ENCODE peak calls at places on chromosomes 13 and 19, in six cellular contexts. One of them, this sample, is unnamed.

GRCh38 chr19:44647144-44647543 is 3.4 kb downstream of the PVR start:
- DNase-seq in endodermal cell: no peak
- DNase-seq in small intestine: no peak
- DNase-seq in cardiac muscle cell: no peak
- DNase-seq in suprapubic skin: no peak
- DNase-seq in iPS DF 6.9: no peak
- DNase-seq in this sample: no peak

GRCh38 chr13:49226613-49227012 is 6.5 kb downstream of the MLNR start:
- DNase-seq in cardiac muscle cell: no peak
- DNase-seq in small intestine: no peak
- DNase-seq in endodermal cell: no peak
- DNase-seq in suprapubic skin: no peak
- DNase-seq in iPS DF 6.9: no peak
- DNase-seq in this sample: no peak

GRCh38 chr13:55714120-55714519 is 1426.6 kb upstream of the PRR20A start:
- DNase-seq in small intestine: no peak
- DNase-seq in suprapubic skin: no peak
- DNase-seq in cardiac muscle cell: no peak
- DNase-seq in endodermal cell: no peak
- DNase-seq in iPS DF 6.9: no peak
- DNase-seq in this sample: no peak

GRCh38 chr13:112529216-112529615 is 58.7 kb downstream of the TUBGCP3 start:
- DNase-seq in cardiac muscle cell: no peak
- DNase-seq in small intestine: no peak
- DNase-seq in suprapubic skin: no peak
- DNase-seq in endodermal cell: no peak
- DNase-seq in iPS DF 6.9: no peak
- DNase-seq in this sample: no peak

GRCh38 chr19:31356587-31357314 is 7.5 kb upstream of the TSHZ3 start:
- DNase-seq in small intestine: peak; percentile 29
- DNase-seq in suprapubic skin: no peak
- DNase-seq in endodermal cell: peak; percentile 85
- DNase-seq in iPS DF 6.9: no peak
- DNase-seq in cardiac muscle cell: no peak
- DNase-seq in this sample: peak; percentile 58

GRCh38 chr19:44754743-44755066 is 6.2 kb downstream of the BCL3 start:
- DNase-seq in cardiac muscle cell: no peak
- DNase-seq in endodermal cell: no peak
- DNase-seq in suprapubic skin: no peak
- DNase-seq in small intestine: no peak
- DNase-seq in iPS DF 6.9: no peak
- DNase-seq in this sample: no peak

GRCh38 chr19:39631178-39631577 is 24.5 kb upstream of the LGALS16 start:
- DNase-seq in suprapubic skin: no peak
- DNase-seq in endodermal cell: no peak
- DNase-seq in small intestine: no peak
- DNase-seq in cardiac muscle cell: no peak
- DNase-seq in iPS DF 6.9: no peak
- DNase-seq in this sample: no peak

GRCh38 chr19:40586611-40587010 is 9.9 kb downstream of the SHKBP1 start:
- DNase-seq in small intestine: no peak
- DNase-seq in iPS DF 6.9: no peak
- DNase-seq in cardiac muscle cell: no peak
- DNase-seq in suprapubic skin: no peak
- DNase-seq in endodermal cell: no peak
- DNase-seq in this sample: no peak

GRCh38 chr13:96958286-96958891 is 35.9 kb downstream of the OXGR1 start:
- DNase-seq in suprapubic skin: no peak
- DNase-seq in small intestine: peak; percentile 50
- DNase-seq in iPS DF 6.9: no peak
- DNase-seq in endodermal cell: no peak
- DNase-seq in cardiac muscle cell: peak; percentile 46
- DNase-seq in this sample: no peak

GRCh38 chr13:30037766-30038165 is 187.3 kb upstream of the UBL3 start:
- DNase-seq in iPS DF 6.9: no peak
- DNase-seq in suprapubic skin: no peak
- DNase-seq in small intestine: no peak
- DNase-seq in endodermal cell: peak; percentile 23
- DNase-seq in cardiac muscle cell: peak; percentile 40
- DNase-seq in this sample: no peak

GRCh38 chr13:26022538-26023292 is 29.1 kb downstream of the SHISA2 start:
- DNase-seq in endodermal cell: no peak
- DNase-seq in cardiac muscle cell: peak; percentile 67
- DNase-seq in iPS DF 6.9: no peak
- DNase-seq in small intestine: no peak
- DNase-seq in suprapubic skin: peak; percentile 88
- DNase-seq in this sample: no peak

GRCh38 chr13:59790626-59791025 is 373.1 kb downstream of the DIAPH3 start:
- DNase-seq in suprapubic skin: no peak
- DNase-seq in endodermal cell: no peak
- DNase-seq in small intestine: no peak
- DNase-seq in iPS DF 6.9: no peak
- DNase-seq in cardiac muscle cell: peak; percentile 33
- DNase-seq in this sample: no peak

GRCh38 chr13:50713849-50714248 is 129.6 kb downstream of the DLEU7 start:
- DNase-seq in endodermal cell: no peak
- DNase-seq in cardiac muscle cell: peak; percentile 91
- DNase-seq in small intestine: peak; percentile 52
- DNase-seq in suprapubic skin: no peak
- DNase-seq in iPS DF 6.9: no peak
- DNase-seq in this sample: peak; percentile 10

GRCh38 chr13:101449971-101450748 is 2.3 kb upstream of the ITGBL1 start:
- DNase-seq in iPS DF 6.9: no peak
- DNase-seq in endodermal cell: no peak
- DNase-seq in suprapubic skin: no peak
- DNase-seq in small intestine: no peak
- DNase-seq in cardiac muscle cell: peak; percentile 67
- DNase-seq in this sample: no peak

GRCh38 chr19:50195224-50195623 is 8.2 kb upstream of the MYH14 start:
- DNase-seq in iPS DF 6.9: no peak
- DNase-seq in cardiac muscle cell: no peak
- DNase-seq in endodermal cell: no peak
- DNase-seq in small intestine: no peak
- DNase-seq in suprapubic skin: no peak
- DNase-seq in this sample: no peak

GRCh38 chr13:45615501-45616101 is at the start of gene ERICH6B:
- DNase-seq in endodermal cell: peak; percentile 87
- DNase-seq in suprapubic skin: no peak
- DNase-seq in iPS DF 6.9: peak; percentile 47
- DNase-seq in small intestine: no peak
- DNase-seq in cardiac muscle cell: peak; percentile 62
- DNase-seq in this sample: no peak

GRCh38 chr13:23289917-23290357 is 109.2 kb downstream of the SGCG start:
- DNase-seq in small intestine: no peak
- DNase-seq in cardiac muscle cell: peak; percentile 62
- DNase-seq in suprapubic skin: no peak
- DNase-seq in iPS DF 6.9: no peak
- DNase-seq in endodermal cell: no peak
- DNase-seq in this sample: no peak

GRCh38 chr13:56988543-56988942 is 152.2 kb upstream of the PRR20A start:
- DNase-seq in cardiac muscle cell: no peak
- DNase-seq in small intestine: no peak
- DNase-seq in endodermal cell: no peak
- DNase-seq in iPS DF 6.9: no peak
- DNase-seq in suprapubic skin: no peak
- DNase-seq in this sample: no peak

GRCh38 chr19:23823952-23824389 is 65.3 kb upstream of the ZNF681 start:
- DNase-seq in small intestine: peak; percentile 1
- DNase-seq in endodermal cell: peak; percentile 75
- DNase-seq in suprapubic skin: no peak
- DNase-seq in cardiac muscle cell: peak; percentile 1
- DNase-seq in iPS DF 6.9: peak; percentile 33
- DNase-seq in this sample: no peak

GRCh38 chr13:109517516-109517915 is 268.9 kb downstream of the IRS2 start:
- DNase-seq in iPS DF 6.9: no peak
- DNase-seq in cardiac muscle cell: peak; percentile 5
- DNase-seq in small intestine: no peak
- DNase-seq in suprapubic skin: no peak
- DNase-seq in endodermal cell: no peak
- DNase-seq in this sample: no peak

GRCh38 chr19:3665681-3666544 is 34.4 kb downstream of the PIP5K1C start:
- DNase-seq in iPS DF 6.9: no peak
- DNase-seq in endodermal cell: peak; percentile 90
- DNase-seq in cardiac muscle cell: peak; percentile 37
- DNase-seq in small intestine: peak; percentile 46
- DNase-seq in suprapubic skin: peak; percentile 89
- DNase-seq in this sample: peak; percentile 67

GRCh38 chr19:1582201-1582600 is 10.5 kb downstream of the MBD3 start:
- DNase-seq in endodermal cell: no peak
- DNase-seq in cardiac muscle cell: no peak
- DNase-seq in iPS DF 6.9: no peak
- DNase-seq in small intestine: no peak
- DNase-seq in suprapubic skin: no peak
- DNase-seq in this sample: no peak

GRCh38 chr13:90800082-90800746 is 547.3 kb upstream of the MIR17HG start:
- DNase-seq in cardiac muscle cell: peak; percentile 85
- DNase-seq in endodermal cell: no peak
- DNase-seq in iPS DF 6.9: no peak
- DNase-seq in suprapubic skin: no peak
- DNase-seq in small intestine: no peak
- DNase-seq in this sample: no peak

GRCh38 chr13:76965759-76966421 is 17.6 kb downstream of the ACOD1 start:
- DNase-seq in small intestine: no peak
- DNase-seq in cardiac muscle cell: peak; percentile 89
- DNase-seq in iPS DF 6.9: no peak
- DNase-seq in suprapubic skin: no peak
- DNase-seq in endodermal cell: no peak
- DNase-seq in this sample: no peak

GRCh38 chr19:34067861-34068271 is 104.4 kb upstream of the LSM14A start:
- DNase-seq in endodermal cell: no peak
- DNase-seq in cardiac muscle cell: no peak
- DNase-seq in small intestine: no peak
- DNase-seq in iPS DF 6.9: no peak
- DNase-seq in suprapubic skin: no peak
- DNase-seq in this sample: no peak

GRCh38 chr19:58021541-58022282 is 12.1 kb upstream of the ZSCAN1 start:
- DNase-seq in suprapubic skin: no peak
- DNase-seq in cardiac muscle cell: peak; percentile 65
- DNase-seq in small intestine: peak; percentile 29
- DNase-seq in iPS DF 6.9: peak; percentile 87
- DNase-seq in endodermal cell: peak; percentile 85
- DNase-seq in this sample: no peak

GRCh38 chr19:49391581-49392399 is 3.7 kb downstream of the KASH5 start:
- DNase-seq in cardiac muscle cell: peak; percentile 78
- DNase-seq in suprapubic skin: no peak
- DNase-seq in small intestine: peak; percentile 88
- DNase-seq in endodermal cell: peak; percentile 95
- DNase-seq in iPS DF 6.9: peak; percentile 72
- DNase-seq in this sample: peak; percentile 61

GRCh38 chr13:35994131-35994966 is 136.8 kb downstream of the DCLK1 start:
- DNase-seq in cardiac muscle cell: peak; percentile 97
- DNase-seq in endodermal cell: no peak
- DNase-seq in suprapubic skin: no peak
- DNase-seq in iPS DF 6.9: no peak
- DNase-seq in small intestine: no peak
- DNase-seq in this sample: no peak

GRCh38 chr19:42316223-42317211 is 3.4 kb downstream of the TMEM145 start:
- DNase-seq in iPS DF 6.9: no peak
- DNase-seq in small intestine: no peak
- DNase-seq in suprapubic skin: no peak
- DNase-seq in cardiac muscle cell: peak; percentile 50
- DNase-seq in endodermal cell: no peak
- DNase-seq in this sample: no peak

GRCh38 chr19:11296264-11296663 is 304 bp downstream of the TSPAN16 start:
- DNase-seq in cardiac muscle cell: peak; percentile 83
- DNase-seq in suprapubic skin: no peak
- DNase-seq in endodermal cell: no peak
- DNase-seq in small intestine: no peak
- DNase-seq in iPS DF 6.9: no peak
- DNase-seq in this sample: no peak

GRCh38 chr19:11496391-11497163 is 9.1 kb downstream of the ZNF653 start:
- DNase-seq in endodermal cell: peak; percentile 96
- DNase-seq in suprapubic skin: no peak
- DNase-seq in cardiac muscle cell: peak; percentile 88
- DNase-seq in iPS DF 6.9: no peak
- DNase-seq in small intestine: peak; percentile 69
- DNase-seq in this sample: peak; percentile 47

GRCh38 chr13:68506888-68507551 is 1276.9 kb upstream of the PCDH9 start:
- DNase-seq in small intestine: no peak
- DNase-seq in cardiac muscle cell: no peak
- DNase-seq in endodermal cell: no peak
- DNase-seq in iPS DF 6.9: no peak
- DNase-seq in suprapubic skin: no peak
- DNase-seq in this sample: no peak
- H3K27me3 ChIP-seq in small intestine: no peaks in the 10 kb centered on the region
- H3K27me3 ChIP-seq in cardiac muscle cell: no peaks in the 10 kb centered on the region
- H3K27me3 ChIP-seq in endodermal cell: no peaks in the 10 kb centered on the region
- H3K27me3 ChIP-seq in iPS DF 6.9: no peaks in the 10 kb centered on the region
- H3K27me3 ChIP-seq in suprapubic skin: no peaks in the 10 kb centered on the region
- H3K27me3 ChIP-seq in this sample: no peaks in the 10 kb centered on the region

DNA sequence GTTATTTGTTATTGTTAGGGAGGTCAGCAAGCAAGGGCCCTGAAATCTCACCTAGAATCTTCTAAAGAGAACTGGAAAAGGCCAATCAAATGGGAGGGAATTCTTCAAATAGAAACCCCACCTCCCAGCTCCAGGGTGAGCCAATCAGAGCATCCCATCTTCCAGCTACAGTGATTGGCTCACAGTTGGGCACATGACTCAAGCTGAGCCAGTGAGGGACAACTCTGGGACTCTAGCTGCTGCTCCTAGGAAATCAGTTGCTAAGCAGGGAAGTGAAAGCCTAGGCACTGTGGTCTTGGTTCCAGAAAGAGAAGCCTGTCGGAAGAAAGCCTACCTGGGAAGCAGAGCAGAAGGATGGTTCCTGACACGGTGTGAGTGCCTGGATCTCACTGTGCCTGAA is 13.4 kb downstream of the TM6SF2 start:
- DNase-seq in suprapubic skin: no peak
- DNase-seq in iPS DF 6.9: no peak
- DNase-seq in cardiac muscle cell: peak; percentile 12
- DNase-seq in small intestine: peak; percentile 80
- DNase-seq in endodermal cell: peak; percentile 88
- DNase-seq in this sample: no peak
- H3K27me3 ChIP-seq in suprapubic skin: peaks cover 52% of the 10 kb centered on the region
- H3K27me3 ChIP-seq in iPS DF 6.9: peaks cover 1% of the 10 kb centered on the region
- H3K27me3 ChIP-seq in cardiac muscle cell: peaks cover 18% of the 10 kb centered on the region
- H3K27me3 ChIP-seq in small intestine: peaks cover 5% of the 10 kb centered on the region
- H3K27me3 ChIP-seq in endodermal cell: peaks cover 40% of the 10 kb centered on the region
- H3K27me3 ChIP-seq in this sample: peaks cover 6% of the 10 kb centered on the region

GRCh38 chr19:55442372-55443044 is 592 bp downstream of the SHISA7 start:
- DNase-seq in cardiac muscle cell: no peak
- DNase-seq in suprapubic skin: no peak
- DNase-seq in small intestine: no peak
- DNase-seq in endodermal cell: peak; percentile 79
- DNase-seq in iPS DF 6.9: no peak
- DNase-seq in this sample: peak; percentile 18
- H3K27me3 ChIP-seq in cardiac muscle cell: peaks cover 97% of the 10 kb centered on the region
- H3K27me3 ChIP-seq in suprapubic skin: peaks cover 89% of the 10 kb centered on the region
- H3K27me3 ChIP-seq in small intestine: peaks cover 52% of the 10 kb centered on the region
- H3K27me3 ChIP-seq in endodermal cell: peaks cover 100% of the 10 kb centered on the region
- H3K27me3 ChIP-seq in iPS DF 6.9: peaks cover 41% of the 10 kb centered on the region
- H3K27me3 ChIP-seq in this sample: peaks cover 33% of the 10 kb centered on the region

DNA sequence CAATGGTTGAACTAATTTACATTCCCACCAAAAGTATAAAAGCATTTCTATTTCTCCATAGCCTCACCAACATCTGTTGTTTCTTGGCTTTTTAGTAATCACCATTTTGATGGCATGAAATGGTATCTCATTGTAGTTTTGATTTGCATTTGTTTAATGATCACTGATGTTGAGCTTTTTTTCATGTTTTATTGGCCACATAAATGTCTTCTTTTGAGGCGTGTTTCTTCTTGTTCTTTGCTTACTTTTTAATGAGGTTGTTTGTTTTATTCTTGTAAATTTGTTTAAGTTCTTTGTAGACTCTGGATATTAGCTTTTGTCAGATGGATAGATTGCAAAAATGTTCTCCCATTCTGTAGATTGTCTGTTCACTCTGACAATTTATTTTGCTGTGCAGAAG is 28.2 kb downstream of the ZNF714 start:
- DNase-seq in iPS DF 6.9: no peak
- DNase-seq in endodermal cell: no peak
- DNase-seq in suprapubic skin: no peak
- DNase-seq in cardiac muscle cell: no peak
- DNase-seq in small intestine: no peak
- DNase-seq in this sample: no peak
- H3K27me3 ChIP-seq in iPS DF 6.9: no peaks in the 10 kb centered on the region
- H3K27me3 ChIP-seq in endodermal cell: no peaks in the 10 kb centered on the region
- H3K27me3 ChIP-seq in suprapubic skin: no peaks in the 10 kb centered on the region
- H3K27me3 ChIP-seq in cardiac muscle cell: no peaks in the 10 kb centered on the region
- H3K27me3 ChIP-seq in small intestine: no peaks in the 10 kb centered on the region
- H3K27me3 ChIP-seq in this sample: no peaks in the 10 kb centered on the region